ENCODE peak calls at places on chromosomes 7 and 10, in seven cellular contexts. I is substantia nigra; A is CD8-positive, alpha-beta memory T cell; X is naive B cell; O is NCI-H446 treated with DMSO at 0.1 percent for 48 hours; N is NCI-H460; P is astrocyte of the cerebellum. L is an unnamed sample.

GRCh38 chr7:107891619-107892366 is 810 bp downstream of the DLD start:
- DNase-seq in I (no peak), A (peak), X (no peak), O (no peak), N (no peak), P (no peak), L (no peak)

GRCh38 chr7:30074422-30075030 is 46.3 kb downstream of the PLEKHA8 start:
- DNase-seq in I (no peak), A (no peak), X (peak), O (peak), N (peak), P (peak), L (no peak)

GRCh38 chr7:149253665-149254064 is 8.3 kb upstream of the ZNF783 start:
- DNase-seq in I (no peak), A (no peak), X (no peak), O (no peak), N (no peak), P (no peak), L (no peak)

GRCh38 chr10:76717141-76717540 is 920.5 kb downstream of the KCNMA1 start:
- DNase-seq in I (no peak), A (no peak), X (no peak), O (no peak), N (no peak), P (peak), L (no peak)

GRCh38 chr10:28633750-28634149 is 43.6 kb upstream of the BAMBI start:
- DNase-seq in I (no peak), A (no peak), X (no peak), O (no peak), N (no peak), P (no peak), L (no peak)

GRCh38 chr10:71216751-71217265 is 4.4 kb downstream of the UNC5B start:
- DNase-seq in I (no peak), A (no peak), X (no peak), O (no peak), N (no peak), P (no peak), L (peak)

GRCh38 chr10:48390933-48391845 is 84.7 kb downstream of the MAPK8 start:
- DNase-seq in I (no peak), A (no peak), X (no peak), O (no peak), N (no peak), P (peak), L (no peak)

GRCh38 chr7:10643545-10643944 is 330.1 kb upstream of the PHF14 start:
- DNase-seq in I (no peak), A (no peak), X (no peak), O (no peak), N (no peak), P (no peak), L (no peak)

GRCh38 chr7:36663481-36663880 is 60.8 kb downstream of the AOAH start:
- DNase-seq in I (no peak), A (no peak), X (no peak), O (no peak), N (no peak), P (no peak), L (no peak)

GRCh38 chr10:49112851-49113250 is 2.5 kb downstream of the VSTM4 start:
- DNase-seq in I (no peak), A (no peak), X (no peak), O (no peak), N (no peak), P (no peak), L (no peak)

GRCh38 chr7:55030314-55030713 is 11.5 kb downstream of the EGFR start:
- DNase-seq in I (no peak), A (no peak), X (no peak), O (no peak), N (no peak), P (no peak), L (no peak)

GRCh38 chr7:157975401-157976372 is 611.9 kb downstream of the PTPRN2 start:
- DNase-seq in I (no peak), A (no peak), X (no peak), O (no peak), N (no peak), P (no peak), L (no peak)

GRCh38 chr10:75431180-75432111 is at the start of gene LRMDA:
- DNase-seq in I (peak), A (no peak), X (no peak), O (no peak), N (no peak), P (no peak), L (no peak)

GRCh38 chr7:28539289-28539981 is 127.1 kb downstream of the CREB5 start:
- DNase-seq in I (no peak), A (no peak), X (no peak), O (no peak), N (no peak), P (no peak), L (no peak)

GRCh38 chr7:1395211-1396070 is 63.8 kb downstream of the MICALL2 start:
- DNase-seq in I (no peak), A (no peak), X (no peak), O (no peak), N (no peak), P (no peak), L (no peak)

GRCh38 chr7:91098566-91098965 is 165.7 kb upstream of the FZD1 start:
- DNase-seq in I (no peak), A (no peak), X (no peak), O (no peak), N (no peak), P (peak), L (no peak)

GRCh38 chr10:70880077-70880534 is 8.3 kb downstream of the PCBD1 start:
- DNase-seq in I (peak), A (peak), X (peak), O (peak), N (peak), P (peak), L (peak)

GRCh38 chr10:107971973-107972372 is 807.5 kb upstream of the SORCS1 start:
- DNase-seq in I (no peak), A (no peak), X (no peak), O (no peak), N (no peak), P (peak), L (no peak)

GRCh38 chr10:130472236-130472635 is 336.0 kb downstream of the GLRX3 start:
- DNase-seq in I (no peak), A (no peak), X (no peak), O (no peak), N (no peak), P (no peak), L (no peak)

GRCh38 chr7:102433319-102434038 is at the start of gene ORAI2:
- DNase-seq in I (peak), A (peak), X (peak), O (peak), N (peak), P (no peak), L (peak)

GRCh38 chr7:11847336-11847735 is 15.3 kb upstream of the THSD7A start:
- DNase-seq in I (no peak), A (no peak), X (no peak), O (peak), N (no peak), P (peak), L (no peak)

GRCh38 chr7:5218564-5219360 is 28.7 kb downstream of the WIPI2 start:
- DNase-seq in I (no peak), A (no peak), X (peak), O (no peak), N (no peak), P (no peak), L (no peak)

GRCh38 chr10:30560326-30560725 is 69.2 kb downstream of the LYZL2 start:
- DNase-seq in I (no peak), A (no peak), X (no peak), O (no peak), N (no peak), P (no peak), L (no peak)

L was measured in head of caudate nucleus.